ENCODE peak calls at places on chromosomes 3 and 15, in seven cellular contexts. J, D, V, K, M, H and Q are unnamed samples.

GRCh38 chr15:92882697-92883642 is 17.2 kb upstream of the CHD2 start:
- DNase-seq in M (no peak), K (peak), H (peak), J (no peak), D (no peak), V (peak), Q (no peak)

GRCh38 chr3:46965151-46965550 is 11.4 kb downstream of the CCDC12 start:
- DNase-seq in M (no peak), V (no peak), J (no peak), D (no peak), H (no peak), K (peak), Q (no peak)

GRCh38 chr3:188697127-188697526 is 474.6 kb upstream of the TPRG1 start:
- DNase-seq in D (no peak), V (no peak), K (no peak), M (no peak), J (no peak), H (no peak), Q (no peak)

GRCh38 chr3:123843668-123844067 is 40.5 kb downstream of the MYLK start:
- DNase-seq in K (no peak), D (peak), M (no peak), J (no peak), V (no peak), H (no peak), Q (no peak)

GRCh38 chr15:43920815-43921214 is 94.0 kb downstream of the WDR76 start:
- DNase-seq in J (no peak), K (no peak), M (no peak), H (no peak), V (peak), D (peak), Q (no peak)

GRCh38 chr15:78302579-78302978 is 3.2 kb upstream of the SKIC8 start:
- DNase-seq in M (no peak), K (no peak), J (no peak), V (no peak), D (peak), H (no peak), Q (peak)

GRCh38 chr3:129522953-129523352 is 5.5 kb upstream of the RHO start:
- DNase-seq in D (no peak), H (no peak), K (no peak), M (no peak), V (no peak), J (no peak), Q (no peak)

GRCh38 chr15:39411102-39411989 is 169.5 kb upstream of the THBS1 start:
- DNase-seq in K (no peak), H (no peak), D (no peak), V (no peak), M (no peak), J (no peak), Q (no peak)

GRCh38 chr15:61890106-61890505 is 170.1 kb downstream of the VPS13C start:
- DNase-seq in J (no peak), V (no peak), M (no peak), K (no peak), D (no peak), H (no peak), Q (no peak)

GRCh38 chr15:48842501-48842900 is 31.6 kb upstream of the CEP152 start:
- DNase-seq in V (no peak), H (no peak), D (no peak), M (no peak), K (no peak), J (no peak), Q (no peak)

GRCh38 chr15:99928429-99928981 is 195.3 kb upstream of the LYSMD4 start:
- DNase-seq in K (peak), D (peak), H (peak), V (peak), M (peak), J (no peak), Q (peak)

GRCh38 chr3:117322866-117323265 is 613.3 kb downstream of the TUSC7 start:
- DNase-seq in M (no peak), H (no peak), J (no peak), D (no peak), V (peak), K (no peak), Q (no peak)

GRCh38 chr15:71219646-71220045 is 104.4 kb downstream of the THSD4 start:
- DNase-seq in H (no peak), D (no peak), K (no peak), M (no peak), V (no peak), J (no peak), Q (peak)

GRCh38 chr3:189683576-189684255 is 52.5 kb downstream of the TP63 start:
- DNase-seq in H (no peak), D (no peak), J (no peak), K (no peak), M (no peak), V (no peak), Q (no peak)

GRCh38 chr15:92925409-92925808 is 25.3 kb downstream of the CHD2 start:
- DNase-seq in V (no peak), K (no peak), M (no peak), H (no peak), J (no peak), D (no peak), Q (no peak)

GRCh38 chr3:131388400-131388799 is 6.8 kb downstream of the NUDT16 start:
- DNase-seq in M (no peak), H (no peak), J (no peak), V (no peak), K (no peak), D (no peak), Q (no peak)

GRCh38 chr3:108420926-108421325 is 89.5 kb downstream of the MYH15 start:
- DNase-seq in V (no peak), K (no peak), D (peak), M (no peak), H (no peak), J (peak), Q (peak)

GRCh38 chr3:9201895-9202294 is 47.6 kb downstream of the SRGAP3 start:
- DNase-seq in M (no peak), H (no peak), D (no peak), J (no peak), K (no peak), V (no peak), Q (no peak)

GRCh38 chr3:124261301-124261700 is 269.4 kb upstream of the ROPN1 start:
- DNase-seq in J (no peak), V (no peak), H (no peak), D (no peak), M (no peak), K (no peak), Q (no peak)

GRCh38 chr3:9623148-9623547 is 26.2 kb upstream of the MTMR14 start:
- DNase-seq in H (no peak), M (no peak), K (no peak), D (peak), J (no peak), V (no peak), Q (no peak)

GRCh38 chr3:136938334-136938733 is 19.4 kb upstream of the IL20RB start:
- DNase-seq in M (no peak), J (no peak), D (peak), V (no peak), K (no peak), H (no peak), Q (no peak)

DNA sequence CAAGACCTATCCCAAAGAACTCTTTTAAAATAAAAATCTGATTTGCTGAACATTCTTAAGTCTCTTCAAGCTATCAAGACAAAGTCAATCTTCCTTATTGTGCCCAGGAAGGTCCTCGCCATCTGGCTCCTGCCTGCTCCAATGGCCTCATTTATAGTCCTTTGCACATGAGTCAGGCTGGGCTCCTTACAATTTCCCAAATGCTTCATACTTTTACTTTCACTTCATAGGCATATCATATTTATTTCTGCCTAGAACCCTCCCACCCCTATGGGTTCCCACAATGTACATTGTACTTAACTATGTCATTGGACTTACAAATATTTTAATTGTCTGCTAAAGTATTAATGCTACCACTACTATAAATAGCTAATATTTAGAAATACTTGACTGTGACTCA is 9.1 kb downstream of the THRB start:
- DNase-seq in M (no peak), V (no peak), K (no peak), J (no peak), H (no peak), D (no peak), Q (no peak)
- H3K4me3 ChIP-seq in M (no peak), V (no peak), K (no peak), J (no peak), H (no peak), D (no peak), Q (no peak)

DNA sequence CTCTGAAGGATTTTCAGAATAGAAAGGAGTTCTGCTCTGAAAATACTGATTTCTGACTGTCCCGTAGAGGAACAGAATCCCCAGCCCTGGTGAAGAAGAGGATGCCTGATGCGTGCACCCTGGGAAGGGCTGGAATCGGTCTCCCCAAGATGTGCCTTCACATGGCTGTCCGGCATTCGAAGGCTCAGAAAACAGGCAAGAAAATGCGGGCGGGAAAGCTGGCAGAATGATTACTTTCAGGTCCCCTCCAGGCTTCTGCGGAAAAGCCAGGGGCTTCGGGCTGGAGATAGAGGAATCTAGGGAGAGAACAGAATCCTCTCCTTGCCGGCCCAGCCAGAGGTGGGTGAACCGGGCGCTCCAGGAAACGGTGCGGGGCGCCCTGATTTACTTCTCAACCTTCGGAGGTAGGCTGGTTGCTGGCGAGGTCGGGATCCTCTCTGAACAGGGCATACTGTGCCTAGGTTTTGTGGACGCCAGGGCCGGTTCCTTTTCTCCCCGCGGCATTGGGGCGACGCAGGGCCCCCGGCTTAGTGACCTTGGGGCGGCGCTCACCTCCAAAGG is 2.5 kb downstream of the FOXL2NB start:
- DNase-seq in V (no peak), J (no peak), D (no peak), M (no peak), K (no peak), H (no peak), Q (no peak)
- H3K4me3 ChIP-seq in V (peak), J (peak), D (peak), M (peak), K (peak), H (no peak), Q (peak)

GRCh38 chr3:127030328-127031045 is 47.6 kb downstream of the PLXNA1 start:
- DNase-seq in M (no peak), J (no peak), H (no peak), D (no peak), V (no peak), K (no peak), Q (no peak)

GRCh38 chr3:127033171-127033570 is 50.3 kb downstream of the PLXNA1 start:
- DNase-seq in K (no peak), H (no peak), D (no peak), V (no peak), M (no peak), J (no peak), Q (no peak)

GRCh38 chr3:127032296-127032990 is 49.5 kb downstream of the PLXNA1 start:
- DNase-seq in M (no peak), K (no peak), J (no peak), V (no peak), D (no peak), H (no peak), Q (no peak)

GRCh38 chr3:127031046-127031810 is 48.3 kb downstream of the PLXNA1 start:
- DNase-seq in V (no peak), M (no peak), H (no peak), D (no peak), K (no peak), J (no peak), Q (no peak)

DNA sequence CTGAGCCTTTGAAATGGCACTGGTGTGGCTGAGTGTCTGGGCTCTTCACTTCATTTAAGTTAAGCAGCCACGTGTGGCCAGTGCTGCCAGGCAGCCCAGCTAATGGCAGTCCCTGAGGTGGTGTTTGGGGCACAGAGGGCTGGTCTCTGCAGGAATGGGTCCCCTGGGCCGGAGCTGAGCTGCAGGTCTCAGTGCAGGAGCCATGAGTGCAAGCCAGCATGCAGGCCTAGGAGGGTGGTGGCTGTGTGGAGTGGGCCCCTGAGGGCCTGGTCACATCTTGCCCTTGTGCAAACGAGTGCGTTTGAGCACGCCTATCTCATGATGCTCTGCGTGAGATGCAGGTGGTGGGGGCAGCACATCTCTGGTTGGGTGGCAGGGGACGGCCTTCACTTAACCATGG is 48.9 kb downstream of the PLXNA1 start:
- DNase-seq in J (no peak), D (no peak), V (no peak), K (no peak), M (no peak), H (no peak), Q (no peak)
- H3K4me3 ChIP-seq in J (no peak), D (no peak), V (no peak), K (no peak), M (no peak), H (no peak), Q (no peak)

GRCh38 chr3:44339990-44340389 is 1.4 kb downstream of the TCAIM start:
- DNase-seq in M (no peak), V (no peak), D (no peak), K (no peak), H (no peak), J (no peak), Q (no peak)
- H3K4me3 ChIP-seq in M (peak), V (peak), D (peak), K (peak), H (no peak), J (peak), Q (peak)

DNA sequence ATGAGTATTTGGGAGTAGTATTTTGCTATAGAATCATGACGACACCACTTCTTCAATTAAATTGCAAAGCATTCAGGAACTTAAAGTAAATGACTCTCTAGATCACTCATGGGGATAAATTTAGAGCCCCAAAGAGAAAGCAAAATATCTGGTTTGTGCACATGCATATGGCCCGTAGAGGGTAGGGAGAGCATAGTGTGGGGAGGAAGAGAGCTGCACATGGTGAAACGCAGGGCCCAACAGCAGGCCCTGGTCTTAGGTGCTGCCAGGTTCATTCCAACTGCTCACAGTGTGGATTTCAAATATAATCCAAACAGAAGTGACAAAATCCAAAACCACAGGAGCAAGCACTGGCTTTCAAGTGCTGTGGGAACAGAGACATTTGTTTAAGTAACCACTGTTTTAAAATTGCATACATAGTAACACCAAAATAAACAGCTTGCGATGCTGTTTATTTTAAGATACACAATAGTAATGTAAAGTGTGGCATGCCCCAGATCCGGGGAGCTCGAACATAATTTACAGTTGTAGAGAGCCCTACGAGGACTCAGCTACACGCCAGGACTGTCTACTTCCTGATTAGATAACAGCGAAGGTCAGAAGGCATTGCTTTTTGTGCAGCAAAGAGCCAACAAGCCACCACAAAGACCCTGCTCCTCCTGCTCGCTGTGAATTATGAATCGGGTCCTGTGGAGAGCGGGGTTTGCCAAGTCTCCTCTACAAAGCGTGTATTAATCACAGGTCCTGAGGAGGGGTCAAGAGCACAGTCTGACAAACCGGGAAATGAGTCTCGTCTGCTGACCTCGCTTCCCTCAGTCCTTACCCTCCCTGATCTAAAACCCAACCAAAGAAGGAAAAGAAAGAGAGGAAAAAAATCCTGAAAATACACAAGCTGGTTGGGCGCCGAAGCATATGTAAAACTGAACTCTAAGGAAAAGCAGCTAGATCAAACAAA is 80.6 kb downstream of the MEIS2 start:
- DNase-seq in J (no peak), K (no peak), M (no peak), D (peak), H (no peak), V (peak), Q (no peak)
- H3K4me3 ChIP-seq in J (no peak), K (no peak), M (no peak), D (peak), H (no peak), V (peak), Q (no peak)

GRCh38 chr3:96814581-96815567 is at the start of gene EPHA6:
- DNase-seq in H (no peak), K (no peak), D (no peak), V (peak), M (no peak), J (no peak), Q (no peak)

GRCh38 chr3:96813134-96813819 is 1.1 kb upstream of the EPHA6 start:
- DNase-seq in V (peak), M (peak), H (no peak), D (peak), K (no peak), J (peak), Q (no peak)

GRCh38 chr3:96813820-96814580 is 394 bp upstream of the EPHA6 start:
- DNase-seq in V (peak), M (no peak), J (peak), H (no peak), D (peak), K (no peak), Q (no peak)
- H3K4me3 ChIP-seq in V (peak), M (peak), J (peak), H (no peak), D (peak), K (peak), Q (peak)

GRCh38 chr3:192915724-192916123 is 1.9 kb downstream of the MB21D2 start:
- DNase-seq in K (no peak), J (no peak), D (no peak), V (no peak), M (no peak), H (no peak), Q (no peak)
- H3K4me3 ChIP-seq in K (peak), J (peak), D (peak), V (peak), M (peak), H (no peak), Q (peak)

GRCh38 chr15:75620776-75621536 is 4.6 kb downstream of the SNUPN start:
- DNase-seq in D (peak), V (no peak), M (peak), H (no peak), K (no peak), J (no peak), Q (peak)

GRCh38 chr15:75625542-75626347 is at the start of gene SNUPN:
- DNase-seq in M (peak), K (peak), J (no peak), D (peak), H (peak), V (peak), Q (peak)

GRCh38 chr15:75616766-75617165 is 8.8 kb downstream of the SNUPN start:
- DNase-seq in K (no peak), V (no peak), D (no peak), H (no peak), J (no peak), M (no peak), Q (no peak)

GRCh38 chr15:75622505-75622904 is 3.0 kb downstream of the SNUPN start:
- DNase-seq in M (no peak), V (no peak), J (no peak), H (no peak), K (no peak), D (no peak), Q (no peak)

DNA sequence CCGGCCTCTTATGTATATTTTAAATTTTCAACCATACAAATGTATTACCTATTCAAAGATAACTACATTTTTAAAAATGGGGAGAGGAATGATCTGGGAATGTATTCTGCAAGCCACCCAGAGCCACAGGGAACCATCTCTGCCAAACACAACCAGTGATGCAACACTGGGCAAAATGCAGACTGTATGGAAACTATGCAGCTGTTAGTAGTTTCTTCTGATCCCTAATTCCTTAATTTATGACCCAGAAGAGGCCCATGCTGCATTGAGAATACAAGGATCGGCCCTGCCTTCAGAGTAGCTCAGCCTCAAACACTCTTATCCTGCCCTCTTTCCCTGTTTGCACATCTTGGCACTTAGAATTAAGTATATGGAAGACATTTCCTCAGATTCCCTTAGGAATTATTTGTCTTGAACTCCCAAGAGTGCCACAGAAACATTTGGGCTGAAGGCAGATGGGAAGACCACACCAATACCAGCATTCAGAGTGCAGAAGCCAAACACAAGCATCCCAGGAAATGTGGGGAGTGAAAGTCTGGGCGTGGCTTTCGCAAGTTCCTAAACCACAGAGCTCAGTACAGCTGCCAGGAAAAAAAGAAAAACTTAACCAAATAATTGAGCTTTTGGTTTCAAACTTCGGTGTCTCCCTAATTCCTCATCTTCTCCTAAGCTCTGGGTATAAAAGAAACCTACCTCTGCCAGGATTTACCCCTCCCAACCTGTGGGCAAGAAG is 5.3 kb downstream of the SNUPN start:
- DNase-seq in V (no peak), H (no peak), D (peak), K (no peak), M (peak), J (no peak), Q (no peak)
- H3K4me3 ChIP-seq in V (no peak), H (no peak), D (peak), K (no peak), M (peak), J (no peak), Q (peak)